ENCODE peak calls at places on chromosomes 5 and 9, in five cellular contexts. One of them, this sample, is unnamed.
A peak's percentile ranks its signal among the peaks of the same experiment; 100 is the strongest.

GRCh38 chr5:61603211-61603908 is 271.3 kb downstream of the ZSWIM6 start:
- DNase-seq in NCI-H2029: no peak
- DNase-seq in Daoy: no peak
- DNase-seq in NCI-H446: peak; percentile 62
- DNase-seq in MM.1S: no peak
- DNase-seq in this sample: peak; percentile 56

GRCh38 chr9:113929634-113930092 is 53.6 kb downstream of the ZNF618 start:
- DNase-seq in NCI-H2029: peak; percentile 71
- DNase-seq in Daoy: peak; percentile 77
- DNase-seq in NCI-H446: no peak
- DNase-seq in MM.1S: no peak
- DNase-seq in this sample: no peak

GRCh38 chr5:1004598-1005361 is 3.8 kb upstream of the NKD2 start:
- DNase-seq in NCI-H2029: no peak
- DNase-seq in Daoy: peak; percentile 59
- DNase-seq in NCI-H446: no peak
- DNase-seq in MM.1S: peak; percentile 75
- DNase-seq in this sample: peak; percentile 75

GRCh38 chr5:110590187-110590586 is 136.3 kb downstream of the TMEM232 start:
- DNase-seq in NCI-H2029: no peak
- DNase-seq in Daoy: no peak
- DNase-seq in NCI-H446: peak; percentile 47
- DNase-seq in MM.1S: peak; percentile 41
- DNase-seq in this sample: no peak

GRCh38 chr5:38601843-38602424 is 45.5 kb upstream of the LIFR start:
- DNase-seq in NCI-H2029: no peak
- DNase-seq in Daoy: peak; percentile 73
- DNase-seq in NCI-H446: no peak
- DNase-seq in MM.1S: no peak
- DNase-seq in this sample: no peak

GRCh38 chr5:139215176-139215975 is 17.2 kb upstream of the SIL1 start:
- DNase-seq in NCI-H2029: no peak
- DNase-seq in Daoy: peak; percentile 6
- DNase-seq in NCI-H446: no peak
- DNase-seq in MM.1S: no peak
- DNase-seq in this sample: no peak

GRCh38 chr5:33470544-33470943 is 29.8 kb downstream of the TARS1 start:
- DNase-seq in NCI-H2029: no peak
- DNase-seq in Daoy: peak; percentile 24
- DNase-seq in NCI-H446: peak; percentile 21
- DNase-seq in MM.1S: no peak
- DNase-seq in this sample: peak; percentile 23

GRCh38 chr5:125106881-125107280 is 360.4 kb upstream of the ZNF608 start:
- DNase-seq in NCI-H2029: no peak
- DNase-seq in Daoy: no peak
- DNase-seq in NCI-H446: no peak
- DNase-seq in MM.1S: no peak
- DNase-seq in this sample: no peak

GRCh38 chr5:86979801-86980510 is 287.7 kb upstream of the RASA1 start:
- DNase-seq in NCI-H2029: no peak
- DNase-seq in Daoy: peak; percentile 76
- DNase-seq in NCI-H446: no peak
- DNase-seq in MM.1S: peak; percentile 63
- DNase-seq in this sample: no peak

GRCh38 chr5:122846051-122846567 is 696 bp downstream of the SNX24 start:
- DNase-seq in NCI-H2029: no peak
- DNase-seq in Daoy: peak; percentile 60
- DNase-seq in NCI-H446: no peak
- DNase-seq in MM.1S: no peak
- DNase-seq in this sample: no peak

GRCh38 chr9:91773166-91773565 is 176.9 kb downstream of the ROR2 start:
- DNase-seq in NCI-H2029: no peak
- DNase-seq in Daoy: no peak
- DNase-seq in NCI-H446: no peak
- DNase-seq in MM.1S: no peak
- DNase-seq in this sample: no peak

GRCh38 chr9:136858844-136859757 is 7.0 kb downstream of the MAMDC4 start:
- DNase-seq in NCI-H2029: peak; percentile 78
- DNase-seq in Daoy: peak; percentile 75
- DNase-seq in NCI-H446: peak; percentile 68
- DNase-seq in MM.1S: no peak
- DNase-seq in this sample: peak; percentile 76

GRCh38 chr9:35903049-35903448 is 3.0 kb upstream of the HRCT1 start:
- DNase-seq in NCI-H2029: peak; percentile 56
- DNase-seq in Daoy: peak; percentile 61
- DNase-seq in NCI-H446: peak; percentile 66
- DNase-seq in MM.1S: peak; percentile 85
- DNase-seq in this sample: peak; percentile 45

GRCh38 chr5:161306354-161306990 is 240.1 kb downstream of the GABRB2 start:
- DNase-seq in NCI-H2029: no peak
- DNase-seq in Daoy: no peak
- DNase-seq in NCI-H446: peak; percentile 61
- DNase-seq in MM.1S: no peak
- DNase-seq in this sample: no peak

GRCh38 chr9:132858756-132859155 is 19.3 kb downstream of the AK8 start:
- DNase-seq in NCI-H2029: no peak
- DNase-seq in Daoy: no peak
- DNase-seq in NCI-H446: no peak
- DNase-seq in MM.1S: no peak
- DNase-seq in this sample: no peak

GRCh38 chr9:22643541-22643940 is 196.9 kb downstream of the DMRTA1 start:
- DNase-seq in NCI-H2029: no peak
- DNase-seq in Daoy: no peak
- DNase-seq in NCI-H446: no peak
- DNase-seq in MM.1S: no peak
- DNase-seq in this sample: no peak

GRCh38 chr5:15233566-15233965 is 266.4 kb upstream of the FBXL7 start:
- DNase-seq in NCI-H2029: no peak
- DNase-seq in Daoy: no peak
- DNase-seq in NCI-H446: no peak
- DNase-seq in MM.1S: no peak
- DNase-seq in this sample: no peak

GRCh38 chr5:173970878-173971650 is 17.9 kb upstream of the C5orf47 start:
- DNase-seq in NCI-H2029: no peak
- DNase-seq in Daoy: no peak
- DNase-seq in NCI-H446: no peak
- DNase-seq in MM.1S: no peak
- DNase-seq in this sample: no peak

GRCh38 chr5:148414848-148415247 is 31.1 kb downstream of the FBXO38 start:
- DNase-seq in NCI-H2029: no peak
- DNase-seq in Daoy: no peak
- DNase-seq in NCI-H446: no peak
- DNase-seq in MM.1S: no peak
- DNase-seq in this sample: no peak

GRCh38 chr5:32551194-32551593 is 34.2 kb upstream of the SUB1 start:
- DNase-seq in NCI-H2029: no peak
- DNase-seq in Daoy: no peak
- DNase-seq in NCI-H446: no peak
- DNase-seq in MM.1S: no peak
- DNase-seq in this sample: no peak

GRCh38 chr9:75893096-75893495 is 2.6 kb downstream of the PCSK5 start:
- DNase-seq in NCI-H2029: no peak
- DNase-seq in Daoy: peak; percentile 9
- DNase-seq in NCI-H446: no peak
- DNase-seq in MM.1S: no peak
- DNase-seq in this sample: no peak

GRCh38 chr5:153476767-153477166 is 13.7 kb upstream of the GRIA1 start:
- DNase-seq in NCI-H2029: no peak
- DNase-seq in Daoy: no peak
- DNase-seq in NCI-H446: no peak
- DNase-seq in MM.1S: no peak
- DNase-seq in this sample: no peak

GRCh38 chr5:95817430-95817829 is 5.1 kb downstream of the GLRX start:
- DNase-seq in NCI-H2029: peak; percentile 39
- DNase-seq in Daoy: peak; percentile 91
- DNase-seq in NCI-H446: no peak
- DNase-seq in MM.1S: no peak
- DNase-seq in this sample: no peak

GRCh38 chr5:140571105-140571504 is 6.5 kb downstream of the SLC35A4 start:
- DNase-seq in NCI-H2029: no peak
- DNase-seq in Daoy: no peak
- DNase-seq in NCI-H446: no peak
- DNase-seq in MM.1S: no peak
- DNase-seq in this sample: no peak

GRCh38 chr5:16754621-16755020 is 137.8 kb upstream of the RETREG1 start:
- DNase-seq in NCI-H2029: no peak
- DNase-seq in Daoy: no peak
- DNase-seq in NCI-H446: no peak
- DNase-seq in MM.1S: no peak
- DNase-seq in this sample: no peak

GRCh38 chr5:51495672-51496071 is 112.4 kb downstream of the ISL1 start:
- DNase-seq in NCI-H2029: no peak
- DNase-seq in Daoy: peak; percentile 46
- DNase-seq in NCI-H446: no peak
- DNase-seq in MM.1S: no peak
- DNase-seq in this sample: no peak

GRCh38 chr5:135439426-135440205 is 7.5 kb downstream of the DCANP1 start:
- DNase-seq in NCI-H2029: no peak
- DNase-seq in Daoy: no peak
- DNase-seq in NCI-H446: no peak
- DNase-seq in MM.1S: no peak
- DNase-seq in this sample: no peak

GRCh38 chr9:38144421-38144820 is 75.4 kb upstream of the SHB start:
- DNase-seq in NCI-H2029: no peak
- DNase-seq in Daoy: peak; percentile 89
- DNase-seq in NCI-H446: no peak
- DNase-seq in MM.1S: no peak
- DNase-seq in this sample: no peak

GRCh38 chr5:179828756-179829421 is 8.2 kb downstream of the SQSTM1 start:
- DNase-seq in NCI-H2029: no peak
- DNase-seq in Daoy: no peak
- DNase-seq in NCI-H446: no peak
- DNase-seq in MM.1S: no peak
- DNase-seq in this sample: no peak